ENCODE peak calls at places on chromosomes 6 and 20, in six cellular contexts. N is A549, T is ovary, L is stomach, Z is H1, A is sigmoid colon. U is an unnamed sample. For H3K4me1, the result is how much of the 10 kb centered on the place peaks cover.

GRCh38 chr6:129235167-129236072 is 352.5 kb downstream of the LAMA2 start:
- DNase-seq in N (no peak), T (no peak), L (no peak), Z (no peak), A (no peak), U (no peak)

GRCh38 chr20:24275946-24276705 is 193.3 kb upstream of the SYNDIG1 start:
- DNase-seq in N (no peak), T (no peak), L (no peak), Z (no peak), A (no peak), U (no peak)

GRCh38 chr6:73655341-73655917 is 1.6 kb upstream of the SLC17A5 start:
- DNase-seq in N (no peak), T (no peak), L (no peak), Z (no peak), A (no peak), U (no peak)

GRCh38 chr6:98871057-98871456 is 36.7 kb downstream of the POU3F2 start:
- DNase-seq in N (no peak), T (no peak), L (no peak), Z (no peak), A (no peak), U (no peak)

GRCh38 chr6:33671381-33672072 is 40.0 kb downstream of the UQCC2 start:
- DNase-seq in N (no peak), T (no peak), L (no peak), Z (no peak), A (no peak), U (no peak)

GRCh38 chr20:1209447-1210387 is 6.5 kb downstream of the C20orf202 start:
- DNase-seq in N (no peak), T (no peak), L (no peak), Z (no peak), A (no peak), U (no peak)

GRCh38 chr20:49739042-49739441 is 25.4 kb upstream of the B4GALT5 start:
- DNase-seq in N (no peak), T (no peak), L (no peak), Z (no peak), A (no peak), U (no peak)

GRCh38 chr6:64955435-64955848 is 751.6 kb downstream of the EYS start:
- DNase-seq in N (no peak), T (no peak), L (no peak), Z (no peak), A (no peak), U (no peak)

GRCh38 chr6:34047913-34048867 is 97.7 kb downstream of the GRM4 start:
- DNase-seq in N (no peak), T (no peak), L (no peak), Z (no peak), A (no peak), U (no peak)

GRCh38 chr6:143034689-143035334 is 25.9 kb upstream of the AIG1 start:
- DNase-seq in N (no peak), T (no peak), L (no peak), Z (no peak), A (no peak), U (no peak)

GRCh38 chr6:14711056-14711703 is 534.7 kb upstream of the JARID2 start:
- DNase-seq in N (peak), T (no peak), L (peak), Z (no peak), A (no peak), U (no peak)

GRCh38 chr20:53829706-53830521 is 236.3 kb upstream of the ZNF217 start:
- DNase-seq in N (no peak), T (no peak), L (no peak), Z (no peak), A (no peak), U (no peak)

GRCh38 chr20:45779011-45779915 is 12.4 kb downstream of the WFDC3 start:
- DNase-seq in N (peak), T (peak), L (peak), Z (no peak), A (peak), U (peak)

GRCh38 chr20:50388733-50389436 is 121.3 kb upstream of the PTPN1 start:
- DNase-seq in N (no peak), T (no peak), L (peak), Z (no peak), A (no peak), U (no peak)

GRCh38 chr20:39394461-39394860 is 432.3 kb downstream of the DHX35 start:
- DNase-seq in N (no peak), T (no peak), L (no peak), Z (no peak), A (no peak), U (no peak)

GRCh38 chr6:159065091-159065490 is 20.3 kb upstream of the TAGAP start:
- DNase-seq in N (no peak), T (no peak), L (no peak), Z (no peak), A (no peak), U (no peak)

GRCh38 chr6:148803979-148804378 is 57.1 kb downstream of the UST start:
- DNase-seq in N (no peak), T (no peak), L (no peak), Z (no peak), A (no peak), U (no peak)

GRCh38 chr6:89301586-89302194 is 13.4 kb downstream of the GABRR2 start:
- DNase-seq in N (no peak), T (no peak), L (no peak), Z (no peak), A (no peak), U (no peak)

GRCh38 chr6:89298680-89299450 is 16.2 kb downstream of the GABRR2 start:
- DNase-seq in N (no peak), T (no peak), L (no peak), Z (no peak), A (no peak), U (no peak)

GRCh38 chr6:89297695-89298351 is 17.3 kb downstream of the GABRR2 start:
- DNase-seq in N (peak), T (no peak), L (peak), Z (no peak), A (no peak), U (no peak)

GRCh38 chr6:89302195-89302770 is 12.8 kb downstream of the GABRR2 start:
- DNase-seq in N (no peak), T (no peak), L (no peak), Z (no peak), A (no peak), U (no peak)

DNA sequence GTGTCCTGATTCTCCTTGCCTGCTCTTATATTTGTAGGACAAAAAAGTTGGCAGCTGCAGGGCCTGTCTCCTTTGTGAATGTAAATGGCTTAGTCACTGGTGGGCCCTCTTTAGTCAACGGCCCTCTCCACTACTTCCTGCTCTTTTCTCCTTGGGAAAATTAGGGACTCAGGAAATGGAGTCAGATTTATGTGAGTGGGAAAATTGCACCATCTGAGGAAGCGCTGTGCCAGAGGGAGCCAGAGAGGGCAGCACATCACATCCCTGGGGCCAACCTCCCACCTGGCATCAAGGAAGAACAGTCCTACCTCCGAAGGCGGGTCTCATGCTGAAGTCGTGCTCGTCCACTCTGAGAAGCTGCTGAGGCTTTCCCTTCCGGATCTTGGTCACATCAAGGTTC is 15.6 kb downstream of the GABRR2 start:
- DNase-seq in N (no peak), T (no peak), L (no peak), Z (no peak), A (no peak), U (no peak)
- TF ChIP-seq CTCF in N (no peak), T (no peak), L (no peak), Z (peak), A (no peak), U (no peak)

DNA sequence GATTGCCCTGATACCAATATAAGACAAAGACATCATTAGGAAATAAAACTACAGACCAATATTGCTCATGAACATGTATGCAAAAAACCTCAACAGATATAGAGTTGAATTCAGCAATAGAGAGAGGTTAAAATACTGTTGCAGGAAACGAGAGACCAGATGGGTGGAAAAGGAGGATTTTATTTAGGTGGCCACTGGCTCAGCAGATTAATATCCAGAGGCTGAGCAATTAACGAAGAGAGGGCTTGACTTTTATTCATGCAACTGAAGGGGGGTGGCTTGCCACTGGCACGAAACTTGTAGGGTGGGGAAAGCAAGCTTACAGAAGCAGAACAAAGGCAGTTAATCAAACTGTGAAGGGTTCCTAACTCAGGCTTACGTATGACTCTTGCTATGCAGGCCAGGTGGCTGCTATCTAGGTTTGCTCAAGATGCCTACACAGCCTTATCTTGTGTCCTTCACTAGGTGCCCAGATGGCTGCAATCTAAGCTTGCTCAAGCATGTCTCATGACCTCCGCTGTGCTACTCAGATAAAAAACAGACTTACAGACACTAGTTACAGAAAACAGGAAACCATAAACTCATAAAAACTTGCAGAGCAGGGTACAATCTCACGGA is 126.4 kb downstream of the MMUT start:
- DNase-seq in N (no peak), T (no peak), L (peak), Z (no peak), A (no peak), U (no peak)
- TF ChIP-seq EP300 in N (no peak), T (no peak), L (no peak), Z (no peak), A (no peak), U (no peak)

DNA sequence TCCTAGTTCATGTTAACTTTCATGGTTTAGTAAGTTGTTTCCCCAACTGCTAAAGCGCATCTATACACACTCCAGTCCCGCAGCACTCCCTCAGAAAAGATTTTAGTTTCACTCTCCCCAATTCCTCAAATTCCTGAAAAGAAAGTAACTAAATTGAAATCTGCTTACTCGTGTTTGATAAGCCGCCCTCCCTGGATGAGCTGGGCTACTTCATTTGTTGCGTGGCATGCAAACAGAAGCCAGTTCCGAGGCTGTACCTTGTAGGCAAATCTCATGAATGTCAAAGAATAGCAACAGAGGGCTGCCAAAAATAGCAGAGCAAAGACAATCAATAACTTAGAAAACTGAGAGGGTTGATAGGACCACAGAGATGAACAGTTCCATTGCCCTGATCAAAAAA is 16.9 kb downstream of the MPC1 start:
- DNase-seq in N (no peak), T (no peak), L (no peak), Z (no peak), A (no peak), U (no peak)
- H3K4me1 ChIP-seq in N (under half), T (under half), L (under half), Z (under half), A (under half), U (under half)

DNA sequence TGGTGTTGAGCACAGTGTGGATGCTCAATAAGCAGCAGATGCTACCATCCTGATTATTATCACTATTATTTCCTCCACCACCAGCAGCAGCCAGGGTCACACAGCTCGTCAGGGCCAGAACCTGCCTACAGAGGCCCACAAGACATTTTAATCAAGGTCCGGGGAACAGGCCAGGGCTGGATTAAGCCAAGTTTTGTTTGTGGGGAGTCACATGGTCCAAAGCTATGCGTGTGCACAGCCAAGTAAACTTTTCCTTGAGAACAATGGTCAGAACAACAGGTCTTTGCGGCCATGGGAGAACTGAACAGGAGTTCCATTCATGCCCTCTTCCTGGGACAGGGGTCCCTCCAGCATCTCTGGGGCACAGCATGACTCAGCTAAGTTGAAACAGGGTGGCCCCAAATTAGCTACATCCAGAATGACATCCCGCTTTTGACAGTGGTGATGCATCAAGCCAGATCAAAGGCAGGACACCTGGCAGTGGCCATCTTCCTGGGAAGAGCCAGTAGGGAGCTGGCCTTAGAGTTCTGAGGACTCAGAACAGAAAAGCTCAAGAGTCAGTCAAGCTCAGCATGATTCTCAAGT is 11.7 kb downstream of the SNTA1 start:
- DNase-seq in N (no peak), T (peak), L (peak), Z (no peak), A (no peak), U (no peak)
- TF ChIP-seq CTCF in N (no peak), T (no peak), L (no peak), Z (no peak), A (no peak), U (no peak)

GRCh38 chr6:13331516-13332348 is 3.4 kb upstream of the TBC1D7 start:
- DNase-seq in N (no peak), T (no peak), L (no peak), Z (no peak), A (no peak), U (no peak)

GRCh38 chr6:13328875-13329183 is 492 bp upstream of the TBC1D7 start:
- DNase-seq in N (no peak), T (no peak), L (no peak), Z (no peak), A (no peak), U (no peak)

GRCh38 chr6:13332349-13332706 is 4.0 kb upstream of the TBC1D7 start:
- DNase-seq in N (no peak), T (no peak), L (no peak), Z (no peak), A (no peak), U (no peak)

GRCh38 chr6:13327691-13328075 is 654 bp downstream of the TBC1D7 start:
- DNase-seq in N (no peak), T (no peak), L (no peak), Z (no peak), A (no peak), U (no peak)

GRCh38 chr6:13328076-13328874 is at the start of gene TBC1D7:
- DNase-seq in N (peak), T (peak), L (peak), Z (peak), A (peak), U (peak)
- TF ChIP-seq EP300 in N (no peak), T (no peak), L (no peak), Z (no peak), A (no peak), U (peak)

GRCh38 chr6:3352678-3353077 is 93.9 kb downstream of the PSMG4 start:
- DNase-seq in N (no peak), T (no peak), L (no peak), Z (no peak), A (peak), U (no peak)
- H3K4me1 ChIP-seq in N (under half), T (under half), L (half or more), Z (under half), A (under half), U (under half)

U was measured in tibial nerve.